ENCODE peak calls at places on chromosome 1, in four cellular contexts. One of them, this sample, is unnamed.

GRCh38 chr1:28437260-28437923 is 67.9 kb downstream of the PHACTR4 start:
- DNase-seq in BJ: peak
- DNase-seq in tibial nerve: no peak
- DNase-seq in fibroblast of lung: peak
- DNase-seq in this sample: peak

GRCh38 chr1:37633950-37634553 is 640 bp downstream of the RSPO1 start:
- DNase-seq in BJ: no peak
- DNase-seq in fibroblast of lung: no peak
- DNase-seq in tibial nerve: no peak
- DNase-seq in this sample: no peak

GRCh38 chr1:241641748-241642592 is 1.8 kb upstream of the CHML start:
- DNase-seq in BJ: no peak
- DNase-seq in fibroblast of lung: peak
- DNase-seq in tibial nerve: no peak
- DNase-seq in this sample: no peak

GRCh38 chr1:175040324-175040910 is 17.2 kb upstream of the MRPS14 start:
- DNase-seq in BJ: no peak
- DNase-seq in fibroblast of lung: no peak
- DNase-seq in tibial nerve: no peak
- DNase-seq in this sample: no peak

GRCh38 chr1:208291923-208292711 is 47.9 kb upstream of the PLXNA2 start:
- DNase-seq in tibial nerve: no peak
- DNase-seq in BJ: no peak
- DNase-seq in fibroblast of lung: peak
- DNase-seq in this sample: no peak

GRCh38 chr1:1306070-1306660 is 1.6 kb downstream of the ACAP3 start:
- DNase-seq in BJ: no peak
- DNase-seq in tibial nerve: no peak
- DNase-seq in fibroblast of lung: no peak
- DNase-seq in this sample: no peak

GRCh38 chr1:109923131-109923945 is 12.7 kb downstream of the CSF1 start:
- DNase-seq in tibial nerve: no peak
- DNase-seq in BJ: no peak
- DNase-seq in fibroblast of lung: no peak
- DNase-seq in this sample: no peak

GRCh38 chr1:17117451-17118265 is 1.6 kb downstream of the PADI2 start:
- DNase-seq in fibroblast of lung: no peak
- DNase-seq in tibial nerve: no peak
- DNase-seq in BJ: no peak
- DNase-seq in this sample: no peak

DNA sequence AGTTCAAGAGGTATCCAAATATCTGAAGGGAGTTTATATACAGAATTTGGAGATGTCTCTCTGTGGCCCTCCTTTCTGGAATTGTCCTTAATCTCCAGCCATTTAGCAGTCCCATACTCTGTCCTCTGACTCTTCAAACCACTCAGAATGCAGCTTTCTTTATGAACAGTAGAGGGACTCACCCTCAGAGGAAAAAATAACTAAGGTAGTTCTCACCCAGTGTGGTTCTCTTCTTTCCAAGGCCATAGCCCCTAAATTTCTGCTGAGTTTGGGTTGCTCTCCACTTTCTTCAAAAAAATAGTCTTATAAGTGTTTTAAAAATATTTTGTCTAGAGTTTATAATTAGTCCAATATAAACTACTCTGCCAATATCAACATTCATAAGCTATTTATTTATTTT is 369.7 kb downstream of the MATN1 start:
- DNase-seq in fibroblast of lung: peak
- DNase-seq in tibial nerve: no peak
- DNase-seq in BJ: no peak
- DNase-seq in this sample: no peak
- TF ChIP-seq CTCF in fibroblast of lung: peak
- TF ChIP-seq CTCF in tibial nerve: no peak
- TF ChIP-seq CTCF in BJ: peak
- TF ChIP-seq CTCF in this sample: peak

DNA sequence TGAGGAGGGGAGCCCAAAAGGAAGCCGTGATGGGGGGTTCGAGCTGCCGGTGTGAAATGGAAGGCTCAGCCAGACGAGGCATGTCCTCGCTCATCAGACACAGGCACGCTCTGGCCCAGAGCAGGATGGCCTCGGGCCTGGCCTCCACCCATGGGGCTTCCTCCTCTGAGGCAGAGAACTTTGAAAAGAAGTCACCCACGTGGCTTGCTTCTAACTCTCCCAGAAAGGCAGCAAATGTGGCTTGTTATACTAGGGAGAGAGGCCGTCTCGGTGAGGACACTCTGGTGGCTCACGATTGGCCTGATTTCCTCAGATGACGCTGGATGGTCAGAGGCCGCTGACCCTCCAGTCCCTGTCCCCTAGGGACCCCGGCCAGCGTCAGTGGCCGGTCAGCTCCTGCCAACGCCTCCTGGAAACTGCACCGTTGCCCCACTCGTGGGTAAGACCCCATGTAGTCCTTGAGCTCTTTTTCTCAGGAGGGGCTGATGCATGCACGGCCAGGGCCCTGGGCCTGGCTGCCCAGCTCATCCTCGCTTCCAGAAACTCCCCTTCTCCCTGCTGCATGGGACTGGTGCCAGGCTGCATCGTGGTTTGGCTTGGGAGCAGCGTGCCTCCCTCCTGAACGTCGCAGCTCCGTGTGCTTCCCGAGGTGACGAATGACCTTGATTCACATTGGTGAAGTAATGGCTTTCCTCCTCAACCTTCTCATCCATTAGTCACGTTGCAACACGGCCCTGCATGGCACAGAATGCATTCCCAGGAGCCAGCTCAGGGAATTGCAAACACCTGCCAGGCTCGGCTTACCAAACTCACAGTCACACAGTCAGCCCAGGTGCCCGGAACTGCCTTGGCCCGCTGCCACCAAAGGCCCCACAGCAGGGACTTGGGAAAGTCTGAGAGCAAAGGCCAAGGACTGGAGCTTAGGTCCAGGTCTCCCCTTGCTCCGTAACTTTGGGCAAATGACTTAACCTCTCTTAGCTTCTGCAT is 58.8 kb downstream of the TOMM20 start:
- DNase-seq in BJ: peak
- DNase-seq in tibial nerve: peak
- DNase-seq in fibroblast of lung: peak
- DNase-seq in this sample: no peak
- H3K4me3 ChIP-seq in BJ: no peak
- H3K4me3 ChIP-seq in tibial nerve: no peak
- H3K4me3 ChIP-seq in fibroblast of lung: no peak
- H3K4me3 ChIP-seq in this sample: no peak

GRCh38 chr1:199545780-199546179 is 481.7 kb upstream of the NR5A2 start:
- DNase-seq in tibial nerve: no peak
- DNase-seq in fibroblast of lung: no peak
- DNase-seq in BJ: no peak
- DNase-seq in this sample: no peak
- TF ChIP-seq CTCF in tibial nerve: no peak
- TF ChIP-seq CTCF in fibroblast of lung: no peak
- TF ChIP-seq CTCF in BJ: no peak
- TF ChIP-seq CTCF in this sample: peak

DNA sequence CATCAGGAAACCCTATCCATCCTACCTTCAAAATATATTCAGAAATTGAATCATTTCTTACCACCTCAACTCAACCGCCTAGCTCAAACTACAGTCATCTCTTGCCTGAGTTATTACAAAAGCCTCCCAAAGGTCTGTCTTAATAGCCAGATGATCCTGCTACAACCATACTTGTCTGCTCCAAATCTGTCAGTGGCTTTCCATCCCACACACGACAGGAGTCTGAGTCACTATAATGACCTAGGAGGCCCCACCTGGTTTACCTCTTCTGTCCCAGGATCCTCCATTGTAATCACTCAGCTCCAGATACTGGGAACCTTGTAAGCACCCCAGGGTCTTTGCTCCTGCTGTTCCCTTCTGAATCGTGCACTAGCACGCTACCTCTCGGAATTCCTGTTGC is 37.1 kb upstream of the IL12RB2 start:
- DNase-seq in fibroblast of lung: no peak
- DNase-seq in BJ: no peak
- DNase-seq in tibial nerve: no peak
- DNase-seq in this sample: no peak
- H3K4me3 ChIP-seq in fibroblast of lung: no peak
- H3K4me3 ChIP-seq in BJ: no peak
- H3K4me3 ChIP-seq in tibial nerve: no peak
- H3K4me3 ChIP-seq in this sample: no peak

DNA sequence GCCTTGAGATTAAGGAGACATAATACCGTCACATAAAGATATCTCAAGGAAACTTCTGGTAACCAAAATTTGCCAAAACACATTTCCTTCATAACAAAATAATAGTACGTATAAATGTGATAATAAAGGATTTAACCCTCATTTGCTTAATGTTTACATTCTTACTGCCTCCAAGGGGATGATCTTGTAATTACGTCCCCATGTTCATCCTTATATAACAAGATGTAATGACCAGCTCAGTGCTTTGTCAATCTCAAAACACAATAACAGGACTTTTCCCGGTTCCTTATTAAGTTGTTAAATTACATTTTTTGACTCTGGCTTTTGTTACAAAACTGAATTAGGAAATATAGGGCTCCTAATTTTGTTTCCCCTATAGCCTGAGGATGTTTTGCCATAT is 41.3 kb upstream of the UHMK1 start:
- DNase-seq in BJ: no peak
- DNase-seq in tibial nerve: no peak
- DNase-seq in fibroblast of lung: no peak
- DNase-seq in this sample: no peak
- TF ChIP-seq CTCF in BJ: no peak
- TF ChIP-seq CTCF in tibial nerve: no peak
- TF ChIP-seq CTCF in fibroblast of lung: no peak
- TF ChIP-seq CTCF in this sample: no peak

DNA sequence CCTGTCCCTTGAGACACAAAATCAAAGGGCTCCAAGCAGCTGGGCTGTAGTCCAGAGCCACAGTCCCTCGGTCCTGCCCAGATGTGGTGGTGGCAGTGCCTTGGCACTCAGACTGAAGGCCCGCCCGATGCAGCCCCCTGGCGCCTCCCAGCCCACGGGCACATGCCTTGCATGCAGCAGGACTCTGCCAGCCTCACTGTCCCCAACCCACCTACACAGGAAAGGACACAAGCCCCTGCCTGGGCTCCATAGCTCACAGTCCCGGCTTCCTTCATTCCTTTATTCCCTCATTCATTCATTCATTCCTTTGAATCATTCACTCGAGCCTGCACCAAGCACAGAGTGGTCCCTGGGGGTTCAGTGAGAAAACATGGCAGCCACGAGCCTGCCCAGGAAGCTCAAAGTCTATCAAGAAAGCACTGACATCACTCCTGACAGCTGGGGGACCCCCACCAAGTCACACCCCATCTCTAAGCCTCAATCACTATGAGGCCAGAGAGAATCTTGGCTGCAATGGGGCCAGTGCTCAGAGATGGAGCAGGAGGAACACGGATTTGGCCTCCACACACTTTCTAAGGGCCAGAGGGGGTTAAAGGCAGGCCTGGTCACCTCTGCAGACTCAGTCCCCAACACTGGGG is 5.8 kb downstream of the SDC3 start:
- DNase-seq in tibial nerve: no peak
- DNase-seq in BJ: no peak
- DNase-seq in fibroblast of lung: no peak
- DNase-seq in this sample: no peak
- H3K4me3 ChIP-seq in tibial nerve: no peak
- H3K4me3 ChIP-seq in BJ: no peak
- H3K4me3 ChIP-seq in fibroblast of lung: no peak
- H3K4me3 ChIP-seq in this sample: no peak

DNA sequence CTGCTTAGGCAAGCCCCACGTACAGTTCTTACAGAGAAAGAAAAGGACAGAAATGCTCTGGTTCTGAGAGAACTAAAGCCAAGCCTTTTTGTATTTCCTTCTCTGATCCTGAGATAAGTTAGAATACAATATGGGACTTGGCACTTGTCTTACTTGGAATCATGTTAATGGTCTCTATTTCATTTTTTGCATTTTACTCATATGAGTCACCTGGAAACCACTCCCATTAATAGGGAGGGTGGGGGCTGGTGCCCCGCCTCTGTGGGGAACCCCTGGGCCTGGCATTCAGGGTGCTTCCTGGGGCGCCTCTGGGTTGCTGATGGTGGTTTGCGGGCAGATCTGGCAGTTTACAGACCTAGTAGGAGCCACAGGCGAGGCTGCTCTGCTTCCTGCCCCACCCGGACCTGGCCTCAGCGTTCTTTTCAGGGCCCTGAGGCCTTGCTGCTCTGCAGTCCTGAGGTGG is 26.7 kb downstream of the TSPAN2 start:
- DNase-seq in BJ: no peak
- DNase-seq in fibroblast of lung: no peak
- DNase-seq in tibial nerve: no peak
- DNase-seq in this sample: no peak
- TF ChIP-seq CTCF in BJ: no peak
- TF ChIP-seq CTCF in fibroblast of lung: no peak
- TF ChIP-seq CTCF in tibial nerve: no peak
- TF ChIP-seq CTCF in this sample: no peak

DNA sequence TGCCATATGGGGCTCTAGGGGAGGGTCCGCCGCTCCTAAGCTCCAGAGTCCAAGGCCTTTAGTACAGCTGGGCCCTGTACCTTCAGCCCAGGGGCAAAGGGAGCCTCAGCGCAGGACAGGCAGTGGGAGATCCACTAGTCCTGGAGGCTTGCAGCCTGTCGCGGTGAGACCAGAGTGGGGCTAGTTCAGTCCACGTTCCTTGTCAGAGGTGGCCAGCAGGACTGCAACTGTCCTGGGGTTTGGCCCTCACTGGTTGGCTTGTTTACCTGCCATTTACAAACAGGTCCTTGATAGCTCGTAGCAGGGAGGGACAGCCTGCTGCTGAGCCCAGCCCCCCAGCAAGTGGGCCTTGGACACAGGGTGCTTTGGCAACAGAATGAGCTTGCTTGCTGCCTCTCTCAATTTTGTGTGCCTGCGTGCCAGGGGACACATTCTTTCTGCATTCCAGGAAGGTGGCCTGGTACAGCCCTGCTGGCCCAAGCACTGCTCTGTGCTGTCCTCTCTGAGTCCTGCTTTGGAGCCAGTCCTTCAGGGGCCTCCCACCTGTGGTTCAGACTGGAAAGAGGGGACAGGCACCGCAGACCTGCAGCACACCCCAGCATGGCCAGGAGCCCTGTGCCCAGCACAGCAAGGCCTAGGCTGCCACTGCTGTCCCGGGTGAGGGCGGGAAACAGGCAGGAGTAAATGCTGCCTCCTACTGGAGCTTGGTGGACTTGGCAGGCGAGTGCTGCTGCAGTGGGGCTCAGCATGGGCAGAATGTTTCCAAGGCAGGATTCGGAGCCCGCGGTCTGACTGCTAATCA is 15.2 kb downstream of the H6PD start:
- DNase-seq in fibroblast of lung: peak
- DNase-seq in tibial nerve: no peak
- DNase-seq in BJ: no peak
- DNase-seq in this sample: no peak
- H3K4me3 ChIP-seq in fibroblast of lung: no peak
- H3K4me3 ChIP-seq in tibial nerve: no peak
- H3K4me3 ChIP-seq in BJ: no peak
- H3K4me3 ChIP-seq in this sample: no peak

GRCh38 chr1:33329600-33330305 is 8.9 kb upstream of the A3GALT2 start:
- DNase-seq in fibroblast of lung: no peak
- DNase-seq in BJ: no peak
- DNase-seq in tibial nerve: no peak
- DNase-seq in this sample: no peak

GRCh38 chr1:33330376-33330890 is 9.5 kb upstream of the A3GALT2 start:
- DNase-seq in tibial nerve: no peak
- DNase-seq in BJ: no peak
- DNase-seq in fibroblast of lung: no peak
- DNase-seq in this sample: no peak

GRCh38 chr1:33326690-33327300 is 5.9 kb upstream of the A3GALT2 start:
- DNase-seq in fibroblast of lung: no peak
- DNase-seq in tibial nerve: no peak
- DNase-seq in BJ: no peak
- DNase-seq in this sample: no peak

GRCh38 chr1:33328817-33329216 is 7.9 kb upstream of the A3GALT2 start:
- DNase-seq in BJ: no peak
- DNase-seq in tibial nerve: no peak
- DNase-seq in fibroblast of lung: no peak
- DNase-seq in this sample: no peak

GRCh38 chr1:33327587-33328325 is 6.9 kb upstream of the A3GALT2 start:
- DNase-seq in tibial nerve: no peak
- DNase-seq in BJ: peak
- DNase-seq in fibroblast of lung: peak
- DNase-seq in this sample: peak
- TF ChIP-seq CTCF in tibial nerve: no peak
- TF ChIP-seq CTCF in BJ: peak
- TF ChIP-seq CTCF in fibroblast of lung: no peak
- TF ChIP-seq CTCF in this sample: no peak